ENCODE peak calls at places on chromosomes 5 and 9, in nine cellular contexts. One of them, this sample, is unnamed.

GRCh38 chr5:56561-57290 is 35.2 kb upstream of the PLEKHG4B start:
- DNase-seq in transverse colon: no peak
- DNase-seq in GM12878: no peak
- DNase-seq in IMR-90: peak
- DNase-seq in GM12891: no peak
- DNase-seq in stomach: no peak
- DNase-seq in HCT116: no peak
- DNase-seq in adrenal gland: no peak
- DNase-seq in esophagus squamous epithelium: no peak
- DNase-seq in this sample: peak

GRCh38 chr5:145237843-145238242 is 597.3 kb downstream of the PRELID2 start:
- DNase-seq in transverse colon: peak
- DNase-seq in GM12878: no peak
- DNase-seq in IMR-90: peak
- DNase-seq in GM12891: peak
- DNase-seq in stomach: peak
- DNase-seq in HCT116: peak
- DNase-seq in adrenal gland: no peak
- DNase-seq in esophagus squamous epithelium: no peak
- DNase-seq in this sample: peak

GRCh38 chr9:121876658-121877271 is 216.3 kb downstream of the TTLL11 start:
- DNase-seq in transverse colon: no peak
- DNase-seq in GM12878: no peak
- DNase-seq in IMR-90: peak
- DNase-seq in GM12891: no peak
- DNase-seq in stomach: no peak
- DNase-seq in HCT116: no peak
- DNase-seq in adrenal gland: peak
- DNase-seq in esophagus squamous epithelium: no peak
- DNase-seq in this sample: no peak

GRCh38 chr5:82735160-82735789 is 341.9 kb downstream of the TMEM167A start:
- DNase-seq in transverse colon: no peak
- DNase-seq in GM12878: no peak
- DNase-seq in IMR-90: peak
- DNase-seq in GM12891: no peak
- DNase-seq in stomach: no peak
- DNase-seq in HCT116: peak
- DNase-seq in adrenal gland: no peak
- DNase-seq in esophagus squamous epithelium: no peak
- DNase-seq in this sample: no peak

GRCh38 chr9:86469476-86470087 is 115.4 kb upstream of the TUT7 start:
- DNase-seq in transverse colon: no peak
- DNase-seq in GM12878: no peak
- DNase-seq in IMR-90: no peak
- DNase-seq in GM12891: no peak
- DNase-seq in stomach: peak
- DNase-seq in HCT116: no peak
- DNase-seq in adrenal gland: no peak
- DNase-seq in esophagus squamous epithelium: no peak
- DNase-seq in this sample: peak

GRCh38 chr5:7422262-7422661 is 26.3 kb downstream of the ADCY2 start:
- DNase-seq in transverse colon: no peak
- DNase-seq in GM12878: no peak
- DNase-seq in IMR-90: no peak
- DNase-seq in GM12891: no peak
- DNase-seq in stomach: no peak
- DNase-seq in HCT116: no peak
- DNase-seq in adrenal gland: no peak
- DNase-seq in esophagus squamous epithelium: no peak
- DNase-seq in this sample: no peak

GRCh38 chr9:129929467-129930125 is 94.3 kb downstream of the USP20 start:
- DNase-seq in transverse colon: no peak
- DNase-seq in GM12878: no peak
- DNase-seq in IMR-90: no peak
- DNase-seq in GM12891: no peak
- DNase-seq in stomach: no peak
- DNase-seq in HCT116: no peak
- DNase-seq in adrenal gland: no peak
- DNase-seq in esophagus squamous epithelium: no peak
- DNase-seq in this sample: no peak

GRCh38 chr9:631596-631995 is 209.9 kb upstream of the DMRT1 start:
- DNase-seq in transverse colon: no peak
- DNase-seq in GM12878: no peak
- DNase-seq in IMR-90: peak
- DNase-seq in GM12891: no peak
- DNase-seq in stomach: no peak
- DNase-seq in HCT116: no peak
- DNase-seq in adrenal gland: no peak
- DNase-seq in esophagus squamous epithelium: no peak
- DNase-seq in this sample: no peak

GRCh38 chr5:33612386-33612785 is 171.6 kb downstream of the TARS1 start:
- DNase-seq in transverse colon: no peak
- DNase-seq in GM12878: no peak
- DNase-seq in IMR-90: peak
- DNase-seq in GM12891: no peak
- DNase-seq in stomach: no peak
- DNase-seq in HCT116: no peak
- DNase-seq in adrenal gland: no peak
- DNase-seq in esophagus squamous epithelium: no peak
- DNase-seq in this sample: no peak

GRCh38 chr5:119315516-119315949 is 40.3 kb upstream of the TNFAIP8 start:
- DNase-seq in transverse colon: no peak
- DNase-seq in GM12878: peak
- DNase-seq in IMR-90: no peak
- DNase-seq in GM12891: peak
- DNase-seq in stomach: no peak
- DNase-seq in HCT116: no peak
- DNase-seq in adrenal gland: peak
- DNase-seq in esophagus squamous epithelium: no peak
- DNase-seq in this sample: peak

DNA sequence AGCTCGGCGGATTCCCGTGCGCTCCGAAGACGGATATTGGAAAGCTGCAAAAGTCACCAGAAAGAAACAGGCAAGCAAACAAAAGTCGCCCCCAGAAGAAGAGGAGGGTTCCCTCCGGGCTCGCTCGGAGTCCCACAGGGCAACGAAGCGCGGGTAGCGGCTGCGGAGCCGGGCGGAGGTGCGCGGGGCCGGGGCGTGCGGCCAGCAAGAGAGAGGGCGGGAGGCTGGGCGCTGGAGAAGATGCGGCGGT is at the start of gene FBN2:
- DNase-seq in transverse colon: no peak
- DNase-seq in GM12878: no peak
- DNase-seq in IMR-90: no peak
- DNase-seq in GM12891: no peak
- DNase-seq in stomach: no peak
- DNase-seq in HCT116: no peak
- DNase-seq in adrenal gland: no peak
- DNase-seq in esophagus squamous epithelium: no peak
- DNase-seq in this sample: no peak
- TF ChIP-seq POLR2A in transverse colon: no peak
- TF ChIP-seq POLR2A in GM12878: no peak
- TF ChIP-seq POLR2A in IMR-90: peak
- TF ChIP-seq POLR2A in GM12891: no peak
- TF ChIP-seq POLR2A in stomach: no peak
- TF ChIP-seq POLR2A in HCT116: no peak
- TF ChIP-seq POLR2A in adrenal gland: peak
- TF ChIP-seq POLR2A in esophagus squamous epithelium: no peak
- TF ChIP-seq POLR2A in this sample: no peak

GRCh38 chr9:113370806-113371325 is 5.9 kb downstream of the HDHD3 start:
- DNase-seq in transverse colon: no peak
- DNase-seq in GM12878: no peak
- DNase-seq in IMR-90: no peak
- DNase-seq in GM12891: no peak
- DNase-seq in stomach: no peak
- DNase-seq in HCT116: no peak
- DNase-seq in adrenal gland: no peak
- DNase-seq in esophagus squamous epithelium: no peak
- DNase-seq in this sample: no peak

GRCh38 chr9:113373255-113373654 is 3.5 kb downstream of the HDHD3 start:
- DNase-seq in transverse colon: no peak
- DNase-seq in GM12878: no peak
- DNase-seq in IMR-90: no peak
- DNase-seq in GM12891: no peak
- DNase-seq in stomach: no peak
- DNase-seq in HCT116: no peak
- DNase-seq in adrenal gland: no peak
- DNase-seq in esophagus squamous epithelium: no peak
- DNase-seq in this sample: no peak

GRCh38 chr9:113369583-113370140 is 7.1 kb downstream of the HDHD3 start:
- DNase-seq in transverse colon: no peak
- DNase-seq in GM12878: no peak
- DNase-seq in IMR-90: no peak
- DNase-seq in GM12891: no peak
- DNase-seq in stomach: peak
- DNase-seq in HCT116: no peak
- DNase-seq in adrenal gland: peak
- DNase-seq in esophagus squamous epithelium: no peak
- DNase-seq in this sample: no peak

GRCh38 chr9:113373676-113374392 is 3.0 kb downstream of the HDHD3 start:
- DNase-seq in transverse colon: no peak
- DNase-seq in GM12878: no peak
- DNase-seq in IMR-90: no peak
- DNase-seq in GM12891: no peak
- DNase-seq in stomach: no peak
- DNase-seq in HCT116: no peak
- DNase-seq in adrenal gland: no peak
- DNase-seq in esophagus squamous epithelium: no peak
- DNase-seq in this sample: no peak

DNA sequence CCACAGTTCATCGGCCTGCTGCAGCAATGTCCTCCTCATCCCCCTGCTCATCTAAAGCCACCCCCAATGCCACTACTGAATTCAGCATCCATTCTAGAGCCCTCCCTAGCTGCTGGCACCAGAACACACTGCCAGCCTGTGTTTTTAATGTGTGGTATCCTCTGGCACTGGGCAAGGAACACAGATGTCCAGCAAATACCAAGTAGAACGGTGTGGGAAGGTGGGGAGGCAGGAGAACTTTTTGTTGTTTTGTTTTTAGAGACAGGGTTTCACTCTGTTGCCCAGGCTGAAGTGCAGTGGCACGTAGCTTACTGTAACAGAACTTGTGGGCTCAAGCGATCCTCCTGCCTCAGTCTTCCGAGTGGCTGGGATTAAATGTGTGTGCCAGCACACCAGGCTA is 4.7 kb downstream of the HDHD3 start:
- DNase-seq in transverse colon: no peak
- DNase-seq in GM12878: no peak
- DNase-seq in IMR-90: no peak
- DNase-seq in GM12891: no peak
- DNase-seq in stomach: no peak
- DNase-seq in HCT116: no peak
- DNase-seq in adrenal gland: no peak
- DNase-seq in esophagus squamous epithelium: no peak
- DNase-seq in this sample: no peak
- TF ChIP-seq POLR2A in transverse colon: peak
- TF ChIP-seq POLR2A in GM12878: no peak
- TF ChIP-seq POLR2A in IMR-90: no peak
- TF ChIP-seq POLR2A in GM12891: no peak
- TF ChIP-seq POLR2A in stomach: no peak
- TF ChIP-seq POLR2A in HCT116: no peak
- TF ChIP-seq POLR2A in adrenal gland: no peak
- TF ChIP-seq POLR2A in esophagus squamous epithelium: no peak
- TF ChIP-seq POLR2A in this sample: no peak

DNA sequence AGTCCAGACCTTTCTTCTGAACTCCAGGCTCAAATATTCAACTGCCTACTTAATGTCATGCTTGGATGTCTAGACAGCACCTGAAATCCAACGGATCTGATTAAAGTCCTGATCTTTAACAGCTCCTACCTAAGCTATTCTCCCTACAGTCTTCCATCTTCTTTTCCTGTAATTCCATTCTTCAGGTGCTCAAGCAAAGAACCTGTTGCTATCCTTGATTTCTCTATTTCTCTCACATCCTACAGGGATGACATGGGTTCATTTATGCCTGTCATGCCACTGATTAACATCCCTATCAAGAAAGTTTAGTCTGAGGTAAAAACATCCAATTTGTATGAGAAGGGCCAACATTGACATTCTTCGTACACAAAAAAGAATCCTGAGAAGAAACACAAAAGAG is 163.2 kb downstream of the TMC1 start:
- DNase-seq in transverse colon: no peak
- DNase-seq in GM12878: no peak
- DNase-seq in IMR-90: no peak
- DNase-seq in GM12891: no peak
- DNase-seq in stomach: no peak
- DNase-seq in HCT116: no peak
- DNase-seq in adrenal gland: no peak
- DNase-seq in esophagus squamous epithelium: no peak
- DNase-seq in this sample: no peak
- TF ChIP-seq POLR2A in transverse colon: no peak
- TF ChIP-seq POLR2A in GM12878: no peak
- TF ChIP-seq POLR2A in IMR-90: no peak
- TF ChIP-seq POLR2A in GM12891: no peak
- TF ChIP-seq POLR2A in stomach: no peak
- TF ChIP-seq POLR2A in HCT116: no peak
- TF ChIP-seq POLR2A in adrenal gland: no peak
- TF ChIP-seq POLR2A in esophagus squamous epithelium: no peak
- TF ChIP-seq POLR2A in this sample: no peak

GRCh38 chr5:123752576-123752975 is 240.6 kb downstream of the CSNK1G3 start:
- DNase-seq in transverse colon: no peak
- DNase-seq in GM12878: no peak
- DNase-seq in IMR-90: peak
- DNase-seq in GM12891: no peak
- DNase-seq in stomach: no peak
- DNase-seq in HCT116: no peak
- DNase-seq in adrenal gland: no peak
- DNase-seq in esophagus squamous epithelium: no peak
- DNase-seq in this sample: no peak

GRCh38 chr5:123748239-123748638 is 236.3 kb downstream of the CSNK1G3 start:
- DNase-seq in transverse colon: no peak
- DNase-seq in GM12878: no peak
- DNase-seq in IMR-90: no peak
- DNase-seq in GM12891: no peak
- DNase-seq in stomach: no peak
- DNase-seq in HCT116: no peak
- DNase-seq in adrenal gland: no peak
- DNase-seq in esophagus squamous epithelium: no peak
- DNase-seq in this sample: no peak

DNA sequence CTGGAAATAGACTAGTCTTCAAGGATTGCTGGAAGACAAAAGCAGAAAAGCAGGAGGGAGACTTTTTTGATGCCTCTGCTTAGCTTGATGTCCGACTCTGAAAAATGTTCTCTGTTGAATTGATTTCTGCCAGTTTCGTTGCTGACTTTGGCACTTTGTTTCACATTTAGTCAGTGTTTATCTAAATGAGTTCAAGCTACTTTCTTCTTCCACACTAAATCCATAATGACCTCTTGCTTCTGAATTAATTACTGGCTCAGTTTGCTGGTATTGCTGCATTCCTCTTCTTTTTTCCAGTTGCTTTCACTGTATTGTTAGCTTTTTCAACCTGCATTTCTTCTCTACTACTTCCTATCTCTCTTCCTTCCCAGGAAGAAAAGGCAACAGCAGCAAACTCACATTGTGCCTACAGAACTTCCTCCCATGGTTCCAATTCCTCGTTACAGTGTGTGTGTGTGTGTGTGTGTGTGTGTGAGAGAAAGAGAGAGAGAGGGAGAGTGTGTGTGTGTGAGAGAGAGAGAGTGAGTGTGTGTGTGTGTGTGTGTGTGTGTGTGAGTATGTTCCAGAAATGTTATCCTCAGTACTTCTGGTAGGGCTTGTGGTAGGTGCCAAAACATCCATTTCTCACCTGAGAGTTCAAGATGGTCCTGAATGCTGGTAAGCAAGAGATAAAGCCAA is 234.8 kb downstream of the CSNK1G3 start:
- DNase-seq in transverse colon: no peak
- DNase-seq in GM12878: no peak
- DNase-seq in IMR-90: no peak
- DNase-seq in GM12891: no peak
- DNase-seq in stomach: no peak
- DNase-seq in HCT116: no peak
- DNase-seq in adrenal gland: no peak
- DNase-seq in esophagus squamous epithelium: no peak
- DNase-seq in this sample: no peak
- TF ChIP-seq POLR2A in transverse colon: no peak
- TF ChIP-seq POLR2A in GM12878: no peak
- TF ChIP-seq POLR2A in IMR-90: no peak
- TF ChIP-seq POLR2A in GM12891: no peak
- TF ChIP-seq POLR2A in stomach: no peak
- TF ChIP-seq POLR2A in HCT116: no peak
- TF ChIP-seq POLR2A in adrenal gland: no peak
- TF ChIP-seq POLR2A in esophagus squamous epithelium: no peak
- TF ChIP-seq POLR2A in this sample: no peak